ENCODE peak calls at places on chromosomes 2 and 18, in ten cellular contexts. T, O, M, A, I, D, H, G, W and S are unnamed samples.
A peak's percentile ranks its signal among the peaks of the same experiment; 100 is the strongest.

GRCh38 chr2:80247339-80247738 is 57.2 kb downstream of the LRRTM1 start:
- DNase-seq in O (no peak), G (no peak), D (no peak), M (no peak), I (no peak), W (no peak), A (no peak), T (no peak), H (no peak), S (no peak)

GRCh38 chr2:150080115-150080514 is 407.4 kb downstream of the RND3 start:
- DNase-seq in H (peak; percentile 51), W (no peak), O (no peak), A (no peak), T (no peak), D (no peak), I (no peak), M (no peak), G (no peak), S (no peak)

GRCh38 chr2:134401081-134401497 is 147.2 kb downstream of the MGAT5 start:
- DNase-seq in A (no peak), H (peak; percentile 50), T (no peak), I (no peak), D (peak; percentile 81), W (no peak), G (no peak), O (no peak), M (no peak), S (no peak)

GRCh38 chr18:74456409-74457042 is 582 bp downstream of the DIPK1C start:
- DNase-seq in D (no peak), T (no peak), I (no peak), W (peak; percentile 59), A (peak; percentile 11), M (no peak), H (no peak), G (no peak), O (no peak), S (no peak)

GRCh38 chr2:191247381-191248057 is 2.3 kb downstream of the MYO1B start:
- DNase-seq in O (no peak), D (no peak), G (no peak), A (no peak), T (no peak), M (no peak), W (no peak), H (peak; percentile 88), I (no peak), S (no peak)

GRCh38 chr18:47756364-47757016 is 174.0 kb downstream of the SMAD2 start:
- DNase-seq in G (no peak), W (peak; percentile 83), D (peak; percentile 85), H (peak; percentile 39), A (peak; percentile 71), T (no peak), I (peak; percentile 26), M (peak; percentile 14), O (peak; percentile 15), S (peak; percentile 81)

GRCh38 chr2:170639635-170640034 is 75.5 kb upstream of the SP5 start:
- DNase-seq in A (no peak), I (no peak), W (no peak), G (no peak), D (no peak), T (no peak), M (no peak), H (no peak), O (no peak), S (no peak)

GRCh38 chr2:204468689-204469429 is 76.4 kb upstream of the PARD3B start:
- DNase-seq in G (no peak), M (no peak), A (no peak), W (no peak), I (no peak), D (no peak), T (no peak), O (no peak), H (peak; percentile 91), S (no peak)

GRCh38 chr2:206783718-206784117 is 18.3 kb downstream of the FASTKD2 start:
- DNase-seq in T (no peak), H (no peak), G (no peak), D (no peak), I (no peak), W (peak; percentile 52), A (no peak), O (no peak), M (no peak), S (no peak)

GRCh38 chr2:20223345-20224190 is 1.4 kb downstream of the SDC1 start:
- DNase-seq in W (peak; percentile 72), I (no peak), D (peak; percentile 68), T (no peak), G (no peak), M (no peak), H (peak; percentile 46), O (no peak), A (no peak), S (peak; percentile 80)

GRCh38 chr2:152537252-152537651 is 180.0 kb downstream of the PRPF40A start:
- DNase-seq in H (no peak), M (no peak), D (peak; percentile 37), G (no peak), T (no peak), W (no peak), I (no peak), A (no peak), O (no peak), S (no peak)

GRCh38 chr18:43789234-43790000 is 512.1 kb upstream of the SYT4 start:
- DNase-seq in T (no peak), H (no peak), W (peak; percentile 23), D (no peak), O (no peak), M (no peak), I (no peak), G (no peak), A (no peak), S (no peak)

GRCh38 chr2:9844036-9844483 is 786 bp downstream of the TAF1B start:
- DNase-seq in O (no peak), G (no peak), W (peak; percentile 25), A (no peak), M (no peak), I (no peak), T (no peak), D (no peak), H (peak; percentile 32), S (peak; percentile 75)

GRCh38 chr2:3527886-3528785 is 8.8 kb upstream of the ADI1 start:
- DNase-seq in H (no peak), M (no peak), A (no peak), W (no peak), O (no peak), T (no peak), G (no peak), D (no peak), I (no peak), S (no peak)

GRCh38 chr2:121903037-121903689 is 147.7 kb downstream of the TSN start:
- DNase-seq in T (no peak), O (no peak), H (no peak), D (no peak), I (no peak), W (no peak), A (no peak), G (no peak), M (no peak), S (no peak)

GRCh38 chr18:39946623-39947061 is 2008.4 kb upstream of the PIK3C3 start:
- DNase-seq in W (no peak), T (no peak), O (no peak), I (no peak), A (no peak), M (no peak), D (no peak), H (peak; percentile 95), G (no peak), S (no peak)

GRCh38 chr2:45300026-45300750 is 290.9 kb upstream of the SIX2 start:
- DNase-seq in I (no peak), H (no peak), D (no peak), G (no peak), W (no peak), T (no peak), A (no peak), M (no peak), O (no peak), S (peak; percentile 74)

GRCh38 chr2:216073773-216074172 is 7.8 kb downstream of the PECR start:
- DNase-seq in A (no peak), D (no peak), W (no peak), M (no peak), H (no peak), O (no peak), T (no peak), G (no peak), I (no peak), S (no peak)

GRCh38 chr2:173644146-173644545 is 289.5 kb downstream of the CDCA7 start:
- DNase-seq in O (no peak), M (no peak), G (no peak), T (no peak), H (peak; percentile 65), D (no peak), I (no peak), W (no peak), A (no peak), S (peak; percentile 15)

GRCh38 chr18:41593276-41593675 is 361.8 kb upstream of the PIK3C3 start:
- DNase-seq in G (no peak), O (no peak), A (no peak), M (no peak), D (no peak), H (peak; percentile 4), I (no peak), T (no peak), W (no peak), S (no peak)

GRCh38 chr18:68841301-68841700 is 43.4 kb downstream of the CCDC102B start:
- DNase-seq in A (no peak), D (no peak), T (no peak), W (no peak), I (no peak), M (no peak), G (no peak), O (no peak), H (peak; percentile 52), S (no peak)

GRCh38 chr2:209648714-209649113 is 122.9 kb upstream of the UNC80 start:
- DNase-seq in O (no peak), G (no peak), T (no peak), D (no peak), H (peak; percentile 70), M (no peak), I (no peak), A (no peak), W (no peak), S (no peak)

GRCh38 chr2:173716458-173717052 is 248.6 kb downstream of the SP3 start:
- DNase-seq in A (no peak), W (no peak), I (no peak), G (no peak), D (no peak), O (no peak), M (no peak), H (no peak), T (no peak), S (no peak)

GRCh38 chr2:172246649-172247048 is 143.9 kb upstream of the DLX2 start:
- DNase-seq in A (no peak), O (no peak), W (no peak), T (no peak), I (no peak), D (no peak), H (peak; percentile 80), M (no peak), G (no peak), S (peak; percentile 46)

GRCh38 chr2:71934595-71935263 is 212.9 kb downstream of the CYP26B1 start:
- DNase-seq in H (no peak), G (no peak), A (no peak), D (peak; percentile 8), O (no peak), T (no peak), M (no peak), W (no peak), I (no peak), S (no peak)

GRCh38 chr2:99880148-99880983 is 262.0 kb downstream of the AFF3 start:
- DNase-seq in T (no peak), G (no peak), W (no peak), O (no peak), A (no peak), D (peak; percentile 57), M (no peak), H (peak; percentile 7), I (no peak), S (no peak)

GRCh38 chr2:44956841-44957240 is 15.3 kb downstream of the SIX3 start:
- DNase-seq in I (no peak), D (no peak), O (no peak), G (no peak), W (no peak), A (no peak), H (peak; percentile 47), M (no peak), T (no peak), S (no peak)

GRCh38 chr2:233012301-233012971 is 620 bp downstream of the NGEF start:
- DNase-seq in D (no peak), O (no peak), T (no peak), I (no peak), G (no peak), A (no peak), W (no peak), H (no peak), M (no peak), S (no peak)